ENCODE peak calls at places on chromosomes 1 and 21, in ten cellular contexts. V is heart left ventricle, P is tibial artery, C is psoas muscle, X is aorta, E is heart right ventricle, L is RWPE2, F is HCT116, R is body of pancreas, T is kidney. H is an unnamed sample. For H3K4me1, the result is how much of the 10 kb centered on the place peaks cover.

GRCh38 chr1:9890224-9890731 is 19.8 kb downstream of the CTNNBIP1 start:
- DNase-seq in P (no peak), R (peak), X (peak), L (peak), F (peak), T (peak), C (peak), V (peak), E (peak), H (no peak)

GRCh38 chr1:1287288-1288110 is 7.3 kb downstream of the SCNN1D start:
- DNase-seq in R (peak), E (no peak), P (no peak), F (no peak), C (peak), X (no peak), V (no peak), L (no peak), T (peak), H (no peak)

GRCh38 chr1:162656266-162656665 is 24.0 kb downstream of the DDR2 start:
- DNase-seq in V (no peak), E (no peak), P (no peak), L (no peak), X (no peak), R (no peak), F (no peak), T (no peak), C (no peak), H (no peak)

GRCh38 chr1:52769346-52770033 is 43.2 kb downstream of the ZYG11B start:
- DNase-seq in V (no peak), R (no peak), P (no peak), C (no peak), L (no peak), T (no peak), F (no peak), E (no peak), X (no peak), H (no peak)

GRCh38 chr1:211653907-211654553 is 21.4 kb downstream of the NEK2 start:
- DNase-seq in C (no peak), P (no peak), T (no peak), E (no peak), R (no peak), L (no peak), X (no peak), F (no peak), V (no peak), H (no peak)

GRCh38 chr1:54069792-54070548 is 16.6 kb downstream of the TCEANC2 start:
- DNase-seq in E (no peak), V (no peak), X (no peak), P (no peak), L (no peak), T (no peak), R (no peak), F (peak), C (no peak), H (peak)

GRCh38 chr21:42746593-42747266 is 93.3 kb downstream of the PDE9A start:
- DNase-seq in E (peak), P (no peak), F (no peak), C (no peak), R (no peak), T (peak), V (peak), X (peak), L (no peak), H (peak)

GRCh38 chr1:94281361-94282142 is 44.2 kb upstream of the ARHGAP29 start:
- DNase-seq in L (no peak), F (peak), E (no peak), C (no peak), V (no peak), P (no peak), X (no peak), R (no peak), T (no peak), H (no peak)

GRCh38 chr1:234957330-234958065 is 171.1 kb downstream of the TOMM20 start:
- DNase-seq in C (no peak), V (no peak), L (no peak), E (no peak), T (no peak), F (peak), X (no peak), R (peak), P (no peak), H (peak)

GRCh38 chr1:203140743-203141520 is 13.4 kb downstream of the ADORA1 start:
- DNase-seq in E (no peak), L (no peak), V (no peak), R (no peak), X (no peak), P (no peak), F (no peak), T (peak), C (no peak), H (no peak)

GRCh38 chr1:108533351-108534083 is 26.4 kb upstream of the EEIG2 start:
- DNase-seq in P (no peak), T (no peak), F (no peak), L (no peak), C (no peak), X (no peak), V (no peak), R (peak), E (no peak), H (no peak)

GRCh38 chr1:109112056-109112651 is 1.8 kb upstream of the ELAPOR1 start:
- DNase-seq in E (no peak), X (no peak), L (no peak), T (no peak), F (no peak), P (no peak), V (no peak), C (no peak), R (no peak), H (no peak)

GRCh38 chr1:230356869-230357778 is 69.0 kb downstream of the PGBD5 start:
- DNase-seq in V (no peak), F (no peak), C (no peak), R (no peak), E (no peak), X (no peak), T (no peak), L (no peak), P (no peak), H (no peak)

GRCh38 chr21:33396966-33397365 is 6.2 kb upstream of the IFNGR2 start:
- DNase-seq in X (no peak), R (no peak), E (peak), C (no peak), T (peak), L (no peak), V (peak), F (no peak), P (no peak), H (no peak)

GRCh38 chr1:202252271-202252670 is 58.7 kb downstream of the LGR6 start:
- DNase-seq in V (no peak), L (peak), E (no peak), X (no peak), F (no peak), T (peak), C (no peak), P (no peak), R (no peak), H (no peak)

GRCh38 chr1:205491794-205492193 is 12.7 kb upstream of the CDK18 start:
- DNase-seq in C (no peak), T (no peak), V (no peak), L (no peak), P (no peak), X (no peak), R (no peak), E (no peak), F (no peak), H (no peak)

GRCh38 chr1:206508130-206508884 is 976 bp downstream of the RASSF5 start:
- DNase-seq in T (no peak), P (no peak), R (no peak), C (peak), F (no peak), E (no peak), X (peak), V (no peak), L (no peak), H (peak)

GRCh38 chr1:206511362-206512064 is 4.2 kb downstream of the RASSF5 start:
- DNase-seq in P (no peak), T (no peak), L (no peak), V (no peak), E (no peak), C (peak), F (no peak), X (peak), R (no peak), H (no peak)

GRCh38 chr1:206509612-206510257 is 2.4 kb downstream of the RASSF5 start:
- DNase-seq in C (no peak), P (no peak), L (no peak), V (no peak), E (no peak), T (no peak), F (no peak), X (no peak), R (no peak), H (no peak)

GRCh38 chr1:206508956-206509355 is 1.6 kb downstream of the RASSF5 start:
- DNase-seq in L (no peak), E (no peak), X (peak), P (no peak), T (no peak), V (no peak), F (no peak), C (peak), R (no peak), H (no peak)

DNA sequence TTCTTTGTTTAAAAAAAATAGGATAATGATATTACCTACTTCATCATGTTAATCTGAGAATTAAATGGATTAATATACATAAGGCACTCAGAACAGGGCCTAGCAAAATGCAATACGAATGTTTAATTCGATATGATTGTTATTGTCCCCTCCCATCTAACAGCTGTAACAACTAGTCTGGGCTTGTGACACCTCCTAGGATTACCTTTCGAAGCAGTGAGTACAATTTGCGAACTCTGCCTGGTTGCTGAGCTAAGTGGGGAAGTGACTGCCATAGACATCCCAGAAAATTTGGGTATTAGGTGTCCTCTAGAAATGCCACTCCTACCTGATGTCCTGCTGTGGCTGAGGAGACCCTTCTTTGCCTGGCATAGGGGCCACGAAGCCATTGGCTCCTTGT is 3.0 kb downstream of the RASSF5 start:
- DNase-seq in F (no peak), L (no peak), R (no peak), P (no peak), V (no peak), X (no peak), T (no peak), C (no peak), E (no peak), H (no peak)
- H3K4me1 ChIP-seq in F (under half), L (half or more), R (half or more), P (half or more), V (half or more), X (under half), T (under half), C (under half), E (under half), H (under half)

GRCh38 chr1:32881871-32882850 is 4.1 kb upstream of the HPCA start:
- DNase-seq in F (no peak), V (peak), E (peak), X (no peak), P (no peak), L (no peak), T (no peak), R (no peak), C (peak), H (no peak)
- H3K27ac ChIP-seq in F (no peak), V (peak), E (peak), X (no peak), P (no peak), L (no peak), T (no peak), R (no peak), C (no peak), H (no peak)

GRCh38 chr1:182709225-182709764 is 24.9 kb upstream of the RGS8 start:
- DNase-seq in C (no peak), T (no peak), P (no peak), X (no peak), E (no peak), F (no peak), V (no peak), R (no peak), L (no peak), H (no peak)
- H3K4me3 ChIP-seq in C (no peak), T (no peak), P (no peak), X (no peak), E (no peak), F (no peak), V (no peak), R (no peak), L (no peak), H (no peak)

GRCh38 chr1:59302297-59302696 is 5.4 kb downstream of the FGGY start:
- DNase-seq in P (no peak), C (no peak), F (no peak), R (no peak), E (no peak), X (no peak), L (no peak), V (no peak), T (no peak), H (no peak)

GRCh38 chr1:59310527-59310926 is 13.6 kb downstream of the FGGY start:
- DNase-seq in C (no peak), F (no peak), P (no peak), R (no peak), T (no peak), L (no peak), V (no peak), X (no peak), E (no peak), H (no peak)

GRCh38 chr1:59302871-59303270 is 6.0 kb downstream of the FGGY start:
- DNase-seq in R (no peak), L (no peak), C (no peak), F (no peak), X (no peak), E (no peak), V (no peak), T (no peak), P (no peak), H (no peak)

GRCh38 chr1:59308839-59309238 is 11.9 kb downstream of the FGGY start:
- DNase-seq in C (no peak), R (no peak), L (no peak), X (no peak), F (no peak), V (no peak), P (no peak), T (no peak), E (no peak), H (no peak)

DNA sequence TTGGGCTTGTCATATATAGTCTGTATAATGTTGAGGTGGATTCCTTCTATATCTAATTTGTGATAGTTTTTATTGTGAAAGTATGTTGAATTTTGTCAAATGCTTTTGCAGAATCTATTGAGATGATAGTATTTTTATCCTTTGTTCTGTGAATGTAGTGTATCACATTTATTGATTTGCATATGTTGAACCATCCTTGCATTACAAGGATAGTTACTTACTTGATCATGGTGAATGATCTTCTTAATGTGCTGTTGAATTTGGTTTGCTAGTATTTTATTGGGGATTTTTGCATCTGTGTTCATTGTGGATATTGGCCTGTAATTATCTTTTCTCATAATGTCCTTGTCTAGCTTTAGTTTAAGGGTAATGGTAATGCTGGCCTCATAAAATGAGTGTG is 8.3 kb downstream of the FGGY start:
- DNase-seq in V (no peak), P (no peak), C (no peak), E (no peak), L (no peak), R (no peak), X (no peak), T (no peak), F (no peak), H (no peak)
- H3K4me1 ChIP-seq in V (under half), P (under half), C (under half), E (under half), L (under half), R (under half), X (under half), T (under half), F (under half), H (under half)

H was measured in small intestine.